ENCODE peak calls at places on chromosomes 6 and 20, in nine cellular contexts. P, S, Y, W, D, X, C, N and F are unnamed samples.

GRCh38 chr6:37794825-37795224 is 24.7 kb upstream of the ZFAND3 start:
- DNase-seq in C (no peak), Y (no peak), W (no peak), D (peak), P (no peak), S (no peak), X (no peak), N (peak), F (no peak)

GRCh38 chr6:79984261-79984660 is 20.2 kb upstream of the TTK start:
- DNase-seq in C (no peak), X (no peak), P (no peak), W (no peak), S (peak), D (peak), N (peak), Y (no peak), F (no peak)

GRCh38 chr20:4714818-4715217 is 6.9 kb upstream of the PRND start:
- DNase-seq in D (no peak), C (no peak), P (no peak), Y (no peak), S (no peak), W (no peak), N (no peak), X (no peak), F (no peak)

GRCh38 chr6:1066449-1066848 is 245.4 kb upstream of the FOXQ1 start:
- DNase-seq in D (no peak), Y (no peak), S (no peak), P (no peak), X (no peak), W (no peak), N (no peak), C (no peak), F (no peak)

GRCh38 chr6:30100585-30101422 is 12.1 kb downstream of the TRIM31 start:
- DNase-seq in S (peak), W (peak), N (no peak), D (no peak), C (no peak), X (peak), P (peak), Y (no peak), F (peak)

GRCh38 chr20:31698803-31699718 is 23.6 kb downstream of the BCL2L1 start:
- DNase-seq in P (no peak), S (peak), Y (peak), X (peak), N (peak), C (no peak), D (peak), W (peak), F (peak)

GRCh38 chr6:85865665-85866372 is 223.1 kb upstream of the SYNCRIP start:
- DNase-seq in D (peak), W (peak), P (no peak), X (no peak), N (peak), S (peak), C (no peak), Y (peak), F (peak)

GRCh38 chr20:36925234-36925633 is 26.3 kb downstream of the SAMHD1 start:
- DNase-seq in C (no peak), S (no peak), P (no peak), Y (no peak), D (no peak), X (no peak), N (peak), W (no peak), F (no peak)

GRCh38 chr6:157514659-157515496 is 133.9 kb downstream of the ZDHHC14 start:
- DNase-seq in C (no peak), N (peak), D (peak), W (peak), S (peak), P (no peak), X (no peak), Y (no peak), F (no peak)

GRCh38 chr6:20056350-20056992 is 155.8 kb downstream of the MBOAT1 start:
- DNase-seq in W (peak), P (no peak), Y (no peak), S (peak), C (no peak), D (peak), X (no peak), N (peak), F (no peak)

GRCh38 chr6:56618050-56618449 is 24.6 kb downstream of the DST start:
- DNase-seq in C (no peak), Y (no peak), D (no peak), N (peak), X (no peak), W (no peak), P (peak), S (no peak), F (no peak)

GRCh38 chr6:112802154-112802553 is 455.0 kb downstream of the RFPL4B start:
- DNase-seq in N (peak), X (no peak), Y (no peak), C (no peak), D (peak), W (peak), P (no peak), S (no peak), F (no peak)

GRCh38 chr20:63652192-63652980 is 838 bp downstream of the STMN3 start:
- DNase-seq in P (peak), S (no peak), W (peak), D (no peak), C (no peak), Y (no peak), N (peak), X (peak), F (peak)

GRCh38 chr6:87806635-87807034 is 104.6 kb upstream of the AKIRIN2 start:
- DNase-seq in W (no peak), P (no peak), N (no peak), S (no peak), X (no peak), C (no peak), Y (no peak), D (peak), F (no peak)

GRCh38 chr6:30679765-30680535 is 6.5 kb downstream of the PPP1R18 start:
- DNase-seq in C (no peak), P (no peak), X (no peak), Y (peak), S (no peak), D (no peak), N (no peak), W (no peak), F (peak)

GRCh38 chr6:23446394-23447001 is 679.5 kb upstream of the NRSN1 start:
- DNase-seq in P (no peak), Y (no peak), X (no peak), D (peak), S (peak), W (peak), C (no peak), N (peak), F (no peak)

GRCh38 chr6:56713285-56713684 is 70.6 kb upstream of the DST start:
- DNase-seq in X (no peak), W (peak), D (peak), P (no peak), N (peak), Y (no peak), S (peak), C (no peak), F (no peak)

GRCh38 chr6:108581237-108581931 is 20.7 kb downstream of the FOXO3 start:
- DNase-seq in C (no peak), P (no peak), W (peak), N (peak), S (no peak), X (no peak), D (peak), Y (no peak), F (no peak)

GRCh38 chr6:154164397-154164796 is 125.4 kb downstream of the OPRM1 start:
- DNase-seq in Y (no peak), N (peak), C (no peak), X (no peak), P (no peak), D (peak), W (peak), S (no peak), F (no peak)

GRCh38 chr6:40962241-40962640 is 76.8 kb downstream of the UNC5CL start:
- DNase-seq in S (peak), D (peak), Y (peak), C (no peak), X (peak), N (peak), P (no peak), W (peak), F (peak)

GRCh38 chr20:15205719-15206118 is 868.3 kb upstream of the FLRT3 start:
- DNase-seq in N (no peak), S (no peak), X (no peak), P (no peak), C (no peak), Y (no peak), W (no peak), D (no peak), F (no peak)